ENCODE peak calls at places on chromosomes 12 and 14, in four cellular contexts. U is K562, P is A549, I is GM12878. J is an unnamed sample.

GRCh38 chr14:105891631-105892452 is 365.5 kb downstream of the TMEM121 start:
- DNase-seq in U (no peak), P (no peak), I (no peak), J (no peak)

GRCh38 chr12:53743277-53744129 is 8.3 kb downstream of the CISTR start:
- DNase-seq in U (peak), P (peak), I (no peak), J (peak)

GRCh38 chr14:70655110-70655826 is 13.6 kb downstream of the TTC9 start:
- DNase-seq in U (no peak), P (no peak), I (peak), J (no peak)

GRCh38 chr12:107801150-107801549 is 26.6 kb downstream of the ASCL4 start:
- DNase-seq in U (no peak), P (no peak), I (no peak), J (no peak)

GRCh38 chr14:92421756-92422155 is 91.8 kb upstream of the RIN3 start:
- DNase-seq in U (no peak), P (no peak), I (no peak), J (no peak)

GRCh38 chr14:96304956-96305355 is 48.9 kb downstream of the BDKRB1 start:
- DNase-seq in U (peak), P (no peak), I (no peak), J (no peak)

GRCh38 chr12:131747771-131748170 is 36.9 kb downstream of the SFSWAP start:
- DNase-seq in U (no peak), P (no peak), I (no peak), J (no peak)

GRCh38 chr12:76024942-76025600 is 6.5 kb downstream of the PHLDA1 start:
- DNase-seq in U (no peak), P (peak), I (no peak), J (no peak)

GRCh38 chr12:29858270-29858786 is 74.6 kb upstream of the TMTC1 start:
- DNase-seq in U (no peak), P (no peak), I (peak), J (no peak)

GRCh38 chr14:24430682-24431568 is 1.2 kb downstream of the KHNYN start:
- DNase-seq in U (peak), P (no peak), I (no peak), J (no peak)

GRCh38 chr14:66380143-66380542 is 106.0 kb upstream of the CCDC196 start:
- DNase-seq in U (no peak), P (no peak), I (no peak), J (no peak)

GRCh38 chr14:66379116-66379515 is 107.1 kb upstream of the CCDC196 start:
- DNase-seq in U (no peak), P (no peak), I (no peak), J (no peak)

GRCh38 chr14:66381765-66382164 is 104.4 kb upstream of the CCDC196 start:
- DNase-seq in U (no peak), P (no peak), I (no peak), J (no peak)

GRCh38 chr14:66383771-66384170 is 102.4 kb upstream of the CCDC196 start:
- DNase-seq in U (no peak), P (no peak), I (no peak), J (no peak)

DNA sequence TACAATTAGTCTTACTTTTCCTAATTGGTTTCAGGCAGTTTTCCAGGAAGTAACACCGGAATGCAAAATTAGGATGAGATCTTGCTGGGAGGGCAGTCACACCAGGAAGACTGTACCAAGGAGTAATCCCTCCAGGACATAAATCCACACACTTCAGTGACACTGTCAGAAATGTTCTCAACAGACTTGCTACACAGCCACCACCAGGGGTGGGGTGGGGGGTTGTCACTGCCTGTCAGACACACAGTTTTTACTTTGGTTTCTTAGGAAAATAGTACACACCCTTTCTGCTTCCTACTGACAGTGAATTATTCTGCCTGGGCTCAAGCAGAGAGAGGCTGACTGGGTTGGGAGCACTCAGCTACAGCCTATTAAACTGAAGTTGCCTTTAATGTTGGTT is 102.9 kb upstream of the CCDC196 start:
- DNase-seq in U (no peak), P (no peak), I (no peak), J (no peak)
- TF ChIP-seq MYC in U (no peak), P (no peak), I (no peak), J (no peak)

GRCh38 chr14:63237791-63238190 is 33.5 kb downstream of the RHOJ start:
- DNase-seq in U (no peak), P (no peak), I (no peak), J (no peak)
- TF ChIP-seq CHD4 in U (no peak), P (no peak), I (no peak), J (no peak)

GRCh38 chr14:20698018-20698329 is 9.4 kb downstream of the ANG start:
- DNase-seq in U (no peak), P (no peak), I (no peak), J (no peak)
- TF ChIP-seq CHD2 in U (no peak), P (no peak), I (no peak), J (no peak)

GRCh38 chr12:85836716-85837100 is 499 bp upstream of the RASSF9 start:
- DNase-seq in U (no peak), P (no peak), I (no peak), J (no peak)
- TF ChIP-seq MYC in U (no peak), P (no peak), I (no peak), J (no peak)

GRCh38 chr14:22547309-22547947 is 41.6 kb downstream of the DAD1 start:
- DNase-seq in U (no peak), P (no peak), I (no peak), J (no peak)
- TF ChIP-seq CHD4 in U (no peak), P (no peak), I (no peak), J (no peak)